ENCODE peak calls at places on chromosome 22, in five cellular contexts. R, B, E, J and Q are unnamed samples.

GRCh38 chr22:20001082-20001638 is 15.5 kb downstream of the ARVCF start:
- DNase-seq in E (no peak), B (peak), R (no peak), J (peak), Q (no peak)

GRCh38 chr22:26983311-26983710 is 325.9 kb downstream of the MIAT start:
- DNase-seq in R (no peak), E (no peak), J (no peak), B (no peak), Q (peak)

GRCh38 chr22:43031617-43032016 is 16.7 kb upstream of the PACSIN2 start:
- DNase-seq in R (no peak), J (no peak), E (no peak), B (no peak), Q (peak)

GRCh38 chr22:44931077-44931540 is 78.7 kb downstream of the PHF21B start:
- DNase-seq in R (no peak), B (peak), J (no peak), E (no peak), Q (peak)

GRCh38 chr22:23107487-23108323 is 34.1 kb downstream of the RSPH14 start:
- DNase-seq in R (no peak), J (no peak), B (no peak), E (no peak), Q (no peak)

GRCh38 chr22:49964136-49964492 is 3.5 kb downstream of the PIM3 start:
- DNase-seq in E (no peak), J (peak), B (no peak), R (no peak), Q (no peak)

GRCh38 chr22:24752091-24752623 is 22.4 kb downstream of the PIWIL3 start:
- DNase-seq in J (no peak), R (peak), E (no peak), B (no peak), Q (no peak)

GRCh38 chr22:30731658-30732057 is 37.0 kb downstream of the OSBP2 start:
- DNase-seq in E (no peak), J (no peak), B (no peak), R (no peak), Q (no peak)

GRCh38 chr22:23357028-23357427 is 176.7 kb downstream of the BCR start:
- DNase-seq in E (no peak), J (no peak), R (no peak), B (no peak), Q (no peak)

GRCh38 chr22:23178512-23179254 is 1.6 kb upstream of the BCR start:
- DNase-seq in B (peak), R (peak), J (peak), E (peak), Q (peak)

GRCh38 chr22:38731703-38732161 is 24.1 kb downstream of the SUN2 start:
- DNase-seq in R (no peak), B (no peak), E (no peak), J (peak), Q (no peak)

GRCh38 chr22:42655693-42656092 is 6.5 kb upstream of the CYB5R3 start:
- DNase-seq in R (no peak), J (no peak), E (no peak), B (no peak), Q (no peak)

GRCh38 chr22:50314455-50315288 is 7.2 kb upstream of the PLXNB2 start:
- DNase-seq in J (peak), R (peak), E (peak), B (no peak), Q (no peak)

GRCh38 chr22:32967285-32968101 is 90.7 kb downstream of the SYN3 start:
- DNase-seq in B (no peak), J (no peak), R (no peak), E (no peak), Q (no peak)

GRCh38 chr22:50732681-50733080 is 5.3 kb upstream of the ACR start:
- DNase-seq in E (no peak), J (no peak), B (no peak), R (no peak), Q (no peak)

GRCh38 chr22:47372111-47372581 is 609.7 kb downstream of the TBC1D22A start:
- DNase-seq in E (no peak), B (no peak), R (no peak), J (no peak), Q (no peak)

GRCh38 chr22:40203568-40203967 is 25.8 kb downstream of the TNRC6B start:
- DNase-seq in E (no peak), J (no peak), B (peak), R (no peak), Q (peak)

GRCh38 chr22:22558972-22559603 is at the start of gene PRAME:
- DNase-seq in J (no peak), B (peak), R (peak), E (peak), Q (peak)

GRCh38 chr22:17106785-17107546 is 14.2 kb downstream of the TMEM121B start:
- DNase-seq in R (no peak), J (peak), B (no peak), E (peak), Q (no peak)

GRCh38 chr22:36395061-36395849 is 7.5 kb upstream of the MYH9 start:
- DNase-seq in B (no peak), R (peak), J (no peak), E (no peak), Q (no peak)

GRCh38 chr22:20242393-20243175 is 25.5 kb downstream of the RTN4R start:
- DNase-seq in E (no peak), R (no peak), J (no peak), B (no peak), Q (no peak)